ENCODE peak calls at places on chromosomes 13 and 19, in eight cellular contexts. One of them, this sample, is unnamed. For H3K9me3, the result is how much of the 10 kb centered on the place peaks cover.

GRCh38 chr13:33526718-33527117 is 241.2 kb upstream of the STARD13 start:
- DNase-seq in kidney: no peak
- DNase-seq in CD8-positive, alpha-beta memory T cell: no peak
- DNase-seq in tibial artery: no peak
- DNase-seq in endothelial cell of umbilical vein: no peak
- DNase-seq in CD4-positive, alpha-beta T cell: no peak
- DNase-seq in A549: no peak
- DNase-seq in SJSA1: no peak
- DNase-seq in this sample: no peak

GRCh38 chr13:25494708-25495411 is 123.1 kb downstream of the ATP8A2 start:
- DNase-seq in tibial artery: no peak
- DNase-seq in kidney: no peak
- DNase-seq in CD4-positive, alpha-beta T cell: no peak
- DNase-seq in endothelial cell of umbilical vein: no peak
- DNase-seq in SJSA1: no peak
- DNase-seq in A549: no peak
- DNase-seq in CD8-positive, alpha-beta memory T cell: no peak
- DNase-seq in this sample: no peak

GRCh38 chr19:33621811-33622504 is at the start of gene CHST8:
- DNase-seq in CD8-positive, alpha-beta memory T cell: no peak
- DNase-seq in tibial artery: no peak
- DNase-seq in CD4-positive, alpha-beta T cell: no peak
- DNase-seq in A549: no peak
- DNase-seq in kidney: no peak
- DNase-seq in endothelial cell of umbilical vein: peak
- DNase-seq in SJSA1: no peak
- DNase-seq in this sample: peak

GRCh38 chr13:49241296-49241695 is 6.4 kb upstream of the CDADC1 start:
- DNase-seq in kidney: no peak
- DNase-seq in endothelial cell of umbilical vein: no peak
- DNase-seq in CD8-positive, alpha-beta memory T cell: no peak
- DNase-seq in CD4-positive, alpha-beta T cell: no peak
- DNase-seq in SJSA1: no peak
- DNase-seq in tibial artery: no peak
- DNase-seq in A549: no peak
- DNase-seq in this sample: no peak

GRCh38 chr13:108342369-108343289 is 73.1 kb downstream of the TNFSF13B start:
- DNase-seq in CD4-positive, alpha-beta T cell: peak
- DNase-seq in tibial artery: no peak
- DNase-seq in CD8-positive, alpha-beta memory T cell: no peak
- DNase-seq in kidney: no peak
- DNase-seq in endothelial cell of umbilical vein: peak
- DNase-seq in SJSA1: peak
- DNase-seq in A549: peak
- DNase-seq in this sample: no peak

GRCh38 chr13:26785845-26786630 is 25.5 kb upstream of the GPR12 start:
- DNase-seq in CD4-positive, alpha-beta T cell: peak
- DNase-seq in endothelial cell of umbilical vein: no peak
- DNase-seq in CD8-positive, alpha-beta memory T cell: peak
- DNase-seq in kidney: no peak
- DNase-seq in SJSA1: no peak
- DNase-seq in A549: no peak
- DNase-seq in tibial artery: no peak
- DNase-seq in this sample: peak

GRCh38 chr13:38381840-38382239 is 32.2 kb downstream of the UFM1 start:
- DNase-seq in tibial artery: no peak
- DNase-seq in endothelial cell of umbilical vein: no peak
- DNase-seq in CD8-positive, alpha-beta memory T cell: no peak
- DNase-seq in kidney: no peak
- DNase-seq in SJSA1: no peak
- DNase-seq in A549: no peak
- DNase-seq in CD4-positive, alpha-beta T cell: no peak
- DNase-seq in this sample: no peak

GRCh38 chr19:47723573-47723923 is 10.3 kb downstream of the EHD2 start:
- DNase-seq in A549: no peak
- DNase-seq in SJSA1: no peak
- DNase-seq in kidney: peak
- DNase-seq in tibial artery: peak
- DNase-seq in CD8-positive, alpha-beta memory T cell: no peak
- DNase-seq in endothelial cell of umbilical vein: no peak
- DNase-seq in CD4-positive, alpha-beta T cell: no peak
- DNase-seq in this sample: no peak

GRCh38 chr19:48415395-48415794 is 21.9 kb downstream of the GRIN2D start:
- DNase-seq in SJSA1: no peak
- DNase-seq in A549: no peak
- DNase-seq in tibial artery: peak
- DNase-seq in kidney: peak
- DNase-seq in endothelial cell of umbilical vein: peak
- DNase-seq in CD8-positive, alpha-beta memory T cell: peak
- DNase-seq in CD4-positive, alpha-beta T cell: peak
- DNase-seq in this sample: peak

GRCh38 chr19:50416034-50416814 is 2.5 kb upstream of the SPIB start:
- DNase-seq in CD8-positive, alpha-beta memory T cell: no peak
- DNase-seq in tibial artery: no peak
- DNase-seq in CD4-positive, alpha-beta T cell: no peak
- DNase-seq in endothelial cell of umbilical vein: no peak
- DNase-seq in kidney: peak
- DNase-seq in A549: no peak
- DNase-seq in SJSA1: no peak
- DNase-seq in this sample: no peak

GRCh38 chr19:1274852-1275259 is 474 bp upstream of the FAM174C start:
- DNase-seq in A549: no peak
- DNase-seq in tibial artery: peak
- DNase-seq in SJSA1: no peak
- DNase-seq in kidney: peak
- DNase-seq in endothelial cell of umbilical vein: no peak
- DNase-seq in CD8-positive, alpha-beta memory T cell: no peak
- DNase-seq in CD4-positive, alpha-beta T cell: no peak
- DNase-seq in this sample: peak

GRCh38 chr13:85974604-85975366 is 175.6 kb upstream of the SLITRK6 start:
- DNase-seq in A549: no peak
- DNase-seq in tibial artery: no peak
- DNase-seq in CD8-positive, alpha-beta memory T cell: no peak
- DNase-seq in endothelial cell of umbilical vein: no peak
- DNase-seq in SJSA1: no peak
- DNase-seq in kidney: no peak
- DNase-seq in CD4-positive, alpha-beta T cell: no peak
- DNase-seq in this sample: no peak

GRCh38 chr19:39830847-39831246 is 3.1 kb downstream of the DYRK1B start:
- DNase-seq in CD8-positive, alpha-beta memory T cell: no peak
- DNase-seq in tibial artery: no peak
- DNase-seq in CD4-positive, alpha-beta T cell: no peak
- DNase-seq in kidney: no peak
- DNase-seq in SJSA1: no peak
- DNase-seq in endothelial cell of umbilical vein: no peak
- DNase-seq in A549: no peak
- DNase-seq in this sample: no peak

GRCh38 chr19:39833160-39833463 is 850 bp downstream of the DYRK1B start:
- DNase-seq in tibial artery: no peak
- DNase-seq in endothelial cell of umbilical vein: no peak
- DNase-seq in CD4-positive, alpha-beta T cell: no peak
- DNase-seq in CD8-positive, alpha-beta memory T cell: no peak
- DNase-seq in SJSA1: no peak
- DNase-seq in A549: no peak
- DNase-seq in kidney: no peak
- DNase-seq in this sample: no peak

GRCh38 chr19:39830406-39830805 is 3.6 kb downstream of the DYRK1B start:
- DNase-seq in CD8-positive, alpha-beta memory T cell: no peak
- DNase-seq in CD4-positive, alpha-beta T cell: no peak
- DNase-seq in endothelial cell of umbilical vein: no peak
- DNase-seq in kidney: peak
- DNase-seq in A549: no peak
- DNase-seq in SJSA1: no peak
- DNase-seq in tibial artery: no peak
- DNase-seq in this sample: no peak

GRCh38 chr19:39832341-39833083 is 1.4 kb downstream of the DYRK1B start:
- DNase-seq in tibial artery: no peak
- DNase-seq in kidney: no peak
- DNase-seq in A549: no peak
- DNase-seq in CD4-positive, alpha-beta T cell: no peak
- DNase-seq in SJSA1: no peak
- DNase-seq in CD8-positive, alpha-beta memory T cell: no peak
- DNase-seq in endothelial cell of umbilical vein: no peak
- DNase-seq in this sample: no peak

DNA sequence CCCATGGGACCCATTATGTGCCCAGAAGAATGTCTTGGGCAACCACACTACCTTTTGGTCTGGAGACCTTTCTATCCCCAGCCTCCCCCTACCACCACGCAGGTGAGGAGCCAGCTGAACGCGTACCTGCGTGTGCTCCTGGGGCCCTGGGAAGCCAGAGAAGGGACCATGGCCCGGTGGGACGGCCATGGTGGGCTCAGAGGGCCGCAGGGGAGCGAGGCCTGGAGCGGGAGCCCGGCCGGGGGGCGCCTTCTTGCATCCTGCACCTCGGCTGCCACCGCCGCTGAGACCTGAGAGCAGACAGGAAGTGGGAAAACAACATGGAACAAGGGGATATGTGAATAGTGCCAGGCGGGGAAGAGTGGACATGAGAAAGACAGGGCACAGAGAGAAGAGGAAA is 2.3 kb downstream of the DYRK1B start:
- DNase-seq in CD8-positive, alpha-beta memory T cell: no peak
- DNase-seq in SJSA1: no peak
- DNase-seq in endothelial cell of umbilical vein: no peak
- DNase-seq in tibial artery: no peak
- DNase-seq in CD4-positive, alpha-beta T cell: no peak
- DNase-seq in kidney: peak
- DNase-seq in A549: no peak
- DNase-seq in this sample: no peak
- H3K27ac ChIP-seq in CD8-positive, alpha-beta memory T cell: no peak
- H3K27ac ChIP-seq in SJSA1: no peak
- H3K27ac ChIP-seq in endothelial cell of umbilical vein: no peak
- H3K27ac ChIP-seq in tibial artery: no peak
- H3K27ac ChIP-seq in CD4-positive, alpha-beta T cell: no peak
- H3K27ac ChIP-seq in kidney: no peak
- H3K27ac ChIP-seq in A549: no peak
- H3K27ac ChIP-seq in this sample: no peak

DNA sequence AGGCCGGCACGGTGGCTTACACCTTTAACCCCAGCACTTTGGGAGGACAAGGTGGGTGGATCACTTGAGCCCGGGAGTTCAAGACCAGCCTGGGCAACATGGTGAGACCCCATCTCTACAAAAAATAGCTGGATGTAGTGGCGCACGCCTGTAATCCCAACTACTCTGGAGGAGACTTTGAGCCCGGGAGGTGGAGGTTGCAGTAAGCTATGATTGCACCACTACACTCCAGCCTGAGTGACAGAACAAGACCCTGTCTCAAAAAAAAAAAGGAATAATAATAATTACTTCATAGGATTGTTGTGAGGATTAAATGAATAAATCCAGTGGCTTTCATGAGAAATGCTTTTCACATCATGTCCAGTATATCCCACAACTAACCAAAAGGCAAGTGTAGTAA is 8.0 kb downstream of the IGSF23 start:
- DNase-seq in SJSA1: no peak
- DNase-seq in kidney: no peak
- DNase-seq in CD8-positive, alpha-beta memory T cell: no peak
- DNase-seq in A549: no peak
- DNase-seq in tibial artery: no peak
- DNase-seq in CD4-positive, alpha-beta T cell: no peak
- DNase-seq in endothelial cell of umbilical vein: no peak
- DNase-seq in this sample: no peak
- H3K9me3 ChIP-seq in SJSA1: under half
- H3K9me3 ChIP-seq in kidney: under half
- H3K9me3 ChIP-seq in CD8-positive, alpha-beta memory T cell: under half
- H3K9me3 ChIP-seq in A549: under half
- H3K9me3 ChIP-seq in tibial artery: under half
- H3K9me3 ChIP-seq in CD4-positive, alpha-beta T cell: under half
- H3K9me3 ChIP-seq in endothelial cell of umbilical vein: under half
- H3K9me3 ChIP-seq in this sample: under half

DNA sequence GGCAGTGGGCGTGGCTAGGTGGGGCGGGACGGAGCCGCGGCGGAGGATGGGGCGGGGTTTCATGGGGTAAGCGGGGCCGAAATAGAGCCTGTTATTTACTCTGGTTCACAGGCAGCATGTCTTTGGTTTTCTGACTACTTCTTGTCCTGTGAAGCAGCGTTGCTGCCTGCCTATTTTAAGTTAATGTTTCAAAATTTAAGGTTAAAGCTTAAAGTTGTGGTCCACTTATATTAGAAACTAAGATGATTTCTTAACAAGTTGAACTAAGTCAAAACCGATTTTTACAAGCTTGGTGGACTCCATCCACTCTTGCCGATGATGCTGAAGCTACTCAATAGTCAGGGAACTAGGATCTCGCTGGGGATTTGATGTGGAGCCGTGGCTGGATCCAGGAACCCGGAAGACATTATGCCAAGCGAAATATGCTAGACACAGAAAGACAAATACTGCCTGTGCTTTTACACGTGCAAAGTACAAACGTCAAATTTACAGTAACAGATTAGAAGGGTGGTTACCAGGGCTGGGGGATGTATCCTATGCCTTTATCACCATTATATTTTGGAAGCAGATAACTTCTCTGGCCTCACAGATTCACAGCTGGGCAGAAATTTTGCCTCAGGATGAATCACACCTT is 456 bp upstream of the ZNF616 start:
- DNase-seq in endothelial cell of umbilical vein: no peak
- DNase-seq in SJSA1: no peak
- DNase-seq in CD8-positive, alpha-beta memory T cell: no peak
- DNase-seq in kidney: no peak
- DNase-seq in CD4-positive, alpha-beta T cell: no peak
- DNase-seq in tibial artery: no peak
- DNase-seq in A549: no peak
- DNase-seq in this sample: no peak
- H3K27ac ChIP-seq in endothelial cell of umbilical vein: no peak
- H3K27ac ChIP-seq in SJSA1: no peak
- H3K27ac ChIP-seq in CD8-positive, alpha-beta memory T cell: no peak
- H3K27ac ChIP-seq in kidney: peak
- H3K27ac ChIP-seq in CD4-positive, alpha-beta T cell: peak
- H3K27ac ChIP-seq in tibial artery: peak
- H3K27ac ChIP-seq in A549: no peak
- H3K27ac ChIP-seq in this sample: no peak

GRCh38 chr13:95743192-95743591 is 66.3 kb downstream of the DNAJC3 start:
- DNase-seq in SJSA1: no peak
- DNase-seq in CD8-positive, alpha-beta memory T cell: no peak
- DNase-seq in A549: no peak
- DNase-seq in endothelial cell of umbilical vein: no peak
- DNase-seq in CD4-positive, alpha-beta T cell: no peak
- DNase-seq in kidney: no peak
- DNase-seq in tibial artery: no peak
- DNase-seq in this sample: no peak

GRCh38 chr13:95749545-95749944 is 72.6 kb downstream of the DNAJC3 start:
- DNase-seq in tibial artery: no peak
- DNase-seq in CD4-positive, alpha-beta T cell: no peak
- DNase-seq in SJSA1: no peak
- DNase-seq in kidney: no peak
- DNase-seq in A549: no peak
- DNase-seq in endothelial cell of umbilical vein: no peak
- DNase-seq in CD8-positive, alpha-beta memory T cell: no peak
- DNase-seq in this sample: no peak

GRCh38 chr13:95745289-95745688 is 68.3 kb downstream of the DNAJC3 start:
- DNase-seq in kidney: no peak
- DNase-seq in tibial artery: no peak
- DNase-seq in A549: no peak
- DNase-seq in SJSA1: no peak
- DNase-seq in endothelial cell of umbilical vein: no peak
- DNase-seq in CD8-positive, alpha-beta memory T cell: no peak
- DNase-seq in CD4-positive, alpha-beta T cell: no peak
- DNase-seq in this sample: peak

GRCh38 chr13:95741584-95742563 is 64.9 kb downstream of the DNAJC3 start:
- DNase-seq in endothelial cell of umbilical vein: no peak
- DNase-seq in SJSA1: no peak
- DNase-seq in A549: no peak
- DNase-seq in kidney: no peak
- DNase-seq in CD8-positive, alpha-beta memory T cell: no peak
- DNase-seq in CD4-positive, alpha-beta T cell: no peak
- DNase-seq in tibial artery: no peak
- DNase-seq in this sample: peak

GRCh38 chr13:95745752-95746151 is 68.8 kb downstream of the DNAJC3 start:
- DNase-seq in A549: no peak
- DNase-seq in SJSA1: no peak
- DNase-seq in kidney: no peak
- DNase-seq in CD4-positive, alpha-beta T cell: no peak
- DNase-seq in endothelial cell of umbilical vein: no peak
- DNase-seq in tibial artery: no peak
- DNase-seq in CD8-positive, alpha-beta memory T cell: no peak
- DNase-seq in this sample: no peak
- H3K9me3 ChIP-seq in A549: under half
- H3K9me3 ChIP-seq in SJSA1: under half
- H3K9me3 ChIP-seq in kidney: under half
- H3K9me3 ChIP-seq in CD4-positive, alpha-beta T cell: under half
- H3K9me3 ChIP-seq in endothelial cell of umbilical vein: under half
- H3K9me3 ChIP-seq in tibial artery: under half
- H3K9me3 ChIP-seq in CD8-positive, alpha-beta memory T cell: under half
- H3K9me3 ChIP-seq in this sample: under half